ENCODE peak calls at places on chromosomes 13 and 19, in eight cellular contexts. V, I, F, L, R, S, P and A are unnamed samples.

GRCh38 chr13:31968473-31968872 is 63.1 kb upstream of the FRY start:
- DNase-seq in V (peak), I (no peak), F (peak), L (no peak), R (peak), S (no peak), P (no peak), A (no peak)

GRCh38 chr19:4327252-4327876 is 11.3 kb downstream of the STAP2 start:
- DNase-seq in V (peak), I (no peak), F (peak), L (no peak), R (peak), S (peak), P (peak), A (no peak)

GRCh38 chr13:41054212-41054877 is 7.0 kb upstream of the WBP4 start:
- DNase-seq in V (peak), I (no peak), F (no peak), L (peak), R (peak), S (peak), P (no peak), A (no peak)

GRCh38 chr19:17943284-17944221 is 10.7 kb downstream of the CCDC124 start:
- DNase-seq in V (no peak), I (no peak), F (no peak), L (no peak), R (no peak), S (no peak), P (no peak), A (no peak)

GRCh38 chr19:30649934-30650614 is 277.9 kb downstream of the ZNF536 start:
- DNase-seq in V (no peak), I (peak), F (no peak), L (no peak), R (peak), S (peak), P (no peak), A (peak)

GRCh38 chr13:46181799-46182490 is at the start of gene LCP1:
- DNase-seq in V (no peak), I (no peak), F (peak), L (no peak), R (no peak), S (no peak), P (no peak), A (no peak)

GRCh38 chr19:5615756-5616327 is 6.7 kb downstream of the SAFB2 start:
- DNase-seq in V (no peak), I (no peak), F (no peak), L (no peak), R (no peak), S (no peak), P (no peak), A (no peak)

GRCh38 chr19:46374526-46375475 is 27.9 kb downstream of the PPP5C start:
- DNase-seq in V (no peak), I (no peak), F (no peak), L (no peak), R (no peak), S (no peak), P (peak), A (no peak)

GRCh38 chr13:82688400-82688999 is 1193.8 kb downstream of the SLITRK1 start:
- DNase-seq in V (no peak), I (no peak), F (no peak), L (no peak), R (no peak), S (no peak), P (no peak), A (no peak)

GRCh38 chr19:16896913-16897571 is 8.2 kb downstream of the F2RL3 start:
- DNase-seq in V (peak), I (peak), F (peak), L (peak), R (peak), S (peak), P (peak), A (peak)
- TF ChIP-seq CTCF in V (no peak), I (no peak), F (no peak), L (no peak), R (no peak), S (no peak), P (no peak), A (no peak)

GRCh38 chr19:19386373-19386869 is 19.1 kb upstream of the GATAD2A start:
- DNase-seq in V (no peak), I (no peak), F (no peak), L (no peak), R (no peak), S (no peak), P (no peak), A (no peak)
- TF ChIP-seq CTCF in V (no peak), I (peak), F (no peak), L (peak), R (peak), S (peak), P (no peak), A (no peak)

GRCh38 chr19:43432866-43433673 is 18.4 kb downstream of the TEX101 start:
- DNase-seq in V (peak), I (peak), F (peak), L (no peak), R (peak), S (peak), P (peak), A (no peak)
- TF ChIP-seq CTCF in V (peak), I (peak), F (peak), L (peak), R (peak), S (peak), P (peak), A (peak)

DNA sequence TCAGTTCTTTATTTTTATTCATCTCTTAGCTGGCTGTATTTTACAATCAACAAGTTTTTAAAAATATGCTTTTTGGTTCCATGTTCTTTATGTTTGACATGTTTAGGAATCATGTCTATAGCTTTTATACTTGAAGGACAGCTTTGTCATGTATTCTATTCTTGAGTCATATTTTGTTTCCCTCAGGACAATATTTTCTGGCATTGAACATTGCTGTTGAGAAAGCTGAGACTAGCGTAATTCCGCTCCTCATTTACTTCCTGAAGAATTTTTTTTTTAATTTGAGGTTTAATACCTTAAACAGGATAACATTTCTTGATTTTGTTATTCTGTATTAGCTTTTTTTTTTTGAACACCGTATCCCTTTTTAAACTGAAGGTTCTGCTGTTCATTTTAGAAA is 53.2 kb downstream of the RB1 start:
- DNase-seq in V (no peak), I (no peak), F (no peak), L (no peak), R (no peak), S (no peak), P (no peak), A (no peak)
- TF ChIP-seq CTCF in V (no peak), I (no peak), F (no peak), L (no peak), R (no peak), S (no peak), P (no peak), A (no peak)

GRCh38 chr19:10701955-10702307 is 692 bp downstream of the QTRT1 start:
- DNase-seq in V (no peak), I (no peak), F (no peak), L (no peak), R (peak), S (no peak), P (no peak), A (no peak)
- TF ChIP-seq CTCF in V (no peak), I (no peak), F (no peak), L (no peak), R (no peak), S (peak), P (no peak), A (no peak)

DNA sequence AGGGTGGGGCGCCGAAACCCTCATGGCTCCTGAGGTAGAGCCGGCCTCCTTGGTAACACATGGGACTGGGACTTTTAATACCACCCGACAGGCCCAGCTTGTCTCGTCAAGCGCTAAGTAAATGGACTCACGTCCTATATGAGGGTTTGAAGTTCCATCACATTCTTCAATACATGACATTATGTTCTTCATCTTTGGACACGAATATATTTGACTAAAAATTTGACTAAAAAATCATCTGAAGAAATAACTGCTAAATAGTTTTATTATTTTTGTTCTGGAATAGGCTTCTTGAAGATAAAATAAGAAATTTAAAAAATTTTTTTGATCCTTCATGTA is 335 bp upstream of the ZNF607 start:
- DNase-seq in V (no peak), I (no peak), F (no peak), L (no peak), R (no peak), S (no peak), P (no peak), A (no peak)
- TF ChIP-seq CTCF in V (no peak), I (no peak), F (no peak), L (no peak), R (no peak), S (no peak), P (no peak), A (no peak)

GRCh38 chr13:28819748-28820098 is 416 bp upstream of the MTUS2 start:
- DNase-seq in V (no peak), I (no peak), F (peak), L (no peak), R (peak), S (peak), P (peak), A (no peak)
- TF ChIP-seq CTCF in V (peak), I (peak), F (no peak), L (no peak), R (no peak), S (no peak), P (no peak), A (peak)

GRCh38 chr19:35142531-35143230 is 374 bp upstream of the FXYD7 start:
- DNase-seq in V (peak), I (no peak), F (peak), L (no peak), R (peak), S (no peak), P (peak), A (no peak)
- TF ChIP-seq CTCF in V (peak), I (peak), F (no peak), L (peak), R (peak), S (peak), P (peak), A (peak)

DNA sequence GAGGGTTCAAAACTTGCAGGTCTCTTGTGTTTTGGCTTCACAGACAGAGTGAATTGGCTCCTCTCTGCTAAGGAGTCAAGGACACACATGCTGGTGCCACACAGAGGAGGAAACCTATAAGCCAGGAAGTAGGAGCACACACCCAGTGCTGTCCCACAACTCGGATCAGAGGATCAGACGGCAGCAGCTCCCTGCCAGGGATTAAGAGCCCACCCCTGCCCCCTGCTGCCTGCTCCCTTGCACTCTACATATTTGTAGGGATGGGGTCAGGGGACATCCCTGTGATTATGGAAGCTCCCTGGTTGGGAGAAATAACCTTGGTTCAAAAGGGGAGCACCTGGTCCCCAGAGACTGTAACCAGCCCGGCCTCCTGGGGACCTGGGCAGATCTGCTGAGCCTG is 77.5 kb upstream of the CLDN10 start:
- DNase-seq in V (no peak), I (no peak), F (no peak), L (no peak), R (no peak), S (no peak), P (no peak), A (no peak)
- TF ChIP-seq CTCF in V (no peak), I (no peak), F (no peak), L (no peak), R (no peak), S (no peak), P (no peak), A (no peak)

GRCh38 chr19:8357007-8357521 is 6.9 kb upstream of the ANGPTL4 start:
- DNase-seq in V (no peak), I (no peak), F (no peak), L (no peak), R (no peak), S (no peak), P (no peak), A (no peak)

GRCh38 chr19:8352134-8352827 is 9.2 kb upstream of the KANK3 start:
- DNase-seq in V (no peak), I (no peak), F (no peak), L (no peak), R (no peak), S (no peak), P (no peak), A (no peak)

GRCh38 chr19:8358948-8359347 is 5.0 kb upstream of the ANGPTL4 start:
- DNase-seq in V (no peak), I (no peak), F (no peak), L (no peak), R (no peak), S (no peak), P (no peak), A (no peak)

GRCh38 chr19:8360196-8360595 is 3.8 kb upstream of the ANGPTL4 start:
- DNase-seq in V (no peak), I (no peak), F (no peak), L (no peak), R (no peak), S (no peak), P (no peak), A (no peak)

GRCh38 chr19:8355631-8356402 is 8.1 kb upstream of the ANGPTL4 start:
- DNase-seq in V (peak), I (peak), F (no peak), L (peak), R (no peak), S (peak), P (peak), A (peak)
- TF ChIP-seq CTCF in V (no peak), I (no peak), F (no peak), L (no peak), R (no peak), S (no peak), P (no peak), A (no peak)